ENCODE peak calls at places on chromosomes 1 and 21, in five cellular contexts. Z, E, R, I and T are unnamed samples. For H3K4me1, the result is how much of the 10 kb centered on the place peaks cover.

GRCh38 chr21:43921602-43921978 is 56.6 kb downstream of the AGPAT3 start:
- DNase-seq in Z (no peak), E (no peak), R (no peak), I (no peak), T (no peak)

GRCh38 chr1:6889875-6890480 is 104.7 kb downstream of the CAMTA1 start:
- DNase-seq in R (peak), Z (no peak), E (peak), I (peak), T (no peak)

GRCh38 chr1:33244143-33244808 is 12.0 kb upstream of the ZNF362 start:
- DNase-seq in E (no peak), R (no peak), Z (no peak), I (no peak), T (no peak)

GRCh38 chr1:27760411-27760810 is 12.6 kb upstream of the STX12 start:
- DNase-seq in Z (no peak), R (no peak), I (no peak), E (peak), T (no peak)

GRCh38 chr1:2356401-2356800 is 35.0 kb downstream of the MORN1 start:
- DNase-seq in R (no peak), E (no peak), Z (peak), I (no peak), T (no peak)

GRCh38 chr1:247173431-247173830 is 1.6 kb upstream of the ZNF124 start:
- DNase-seq in E (no peak), R (no peak), I (no peak), Z (no peak), T (no peak)

GRCh38 chr1:178451529-178451928 is 45.2 kb downstream of the CLEC20A start:
- DNase-seq in E (no peak), I (no peak), R (no peak), Z (no peak), T (no peak)

GRCh38 chr1:48931571-48932251 is 155.0 kb upstream of the BEND5 start:
- DNase-seq in Z (no peak), I (peak), E (peak), R (no peak), T (no peak)

GRCh38 chr1:63611231-63611630 is 18.0 kb downstream of the PGM1 start:
- DNase-seq in R (no peak), E (no peak), Z (no peak), I (peak), T (no peak)

GRCh38 chr1:183645453-183646024 is 7.6 kb downstream of the APOBEC4 start:
- DNase-seq in R (no peak), E (no peak), I (no peak), Z (no peak), T (no peak)

GRCh38 chr1:246199086-246199485 is 308.0 kb downstream of the SMYD3 start:
- DNase-seq in I (no peak), R (no peak), E (no peak), Z (no peak), T (no peak)

GRCh38 chr1:23634840-23635642 is 56.6 kb upstream of the RPL11 start:
- DNase-seq in I (peak), E (peak), R (peak), Z (peak), T (peak)

GRCh38 chr1:21601278-21602048 is 67.7 kb downstream of the RAP1GAP start:
- DNase-seq in R (no peak), I (no peak), Z (no peak), E (no peak), T (no peak)

GRCh38 chr1:245096330-245097066 is 58.3 kb upstream of the KIF26B start:
- DNase-seq in Z (no peak), I (no peak), R (no peak), E (no peak), T (no peak)

GRCh38 chr1:197868751-197869501 is 33.5 kb upstream of the C1orf53 start:
- DNase-seq in R (peak), E (peak), Z (no peak), I (peak), T (peak)

GRCh38 chr1:179873366-179873978 is 4.1 kb downstream of the TOR1AIP2 start:
- DNase-seq in R (no peak), Z (no peak), E (no peak), I (no peak), T (no peak)

GRCh38 chr1:86546787-86547221 is at the start of gene CLCA4:
- DNase-seq in Z (no peak), I (no peak), E (no peak), R (no peak), T (no peak)

GRCh38 chr1:55589656-55590297 is 374.6 kb upstream of the USP24 start:
- DNase-seq in I (no peak), E (no peak), Z (peak), R (no peak), T (no peak)

GRCh38 chr1:2554621-2555387 is 1.4 kb upstream of the TNFRSF14 start:
- DNase-seq in Z (no peak), E (no peak), R (peak), I (no peak), T (peak)

GRCh38 chr1:185360714-185361113 is 43.7 kb upstream of the IVNS1ABP start:
- DNase-seq in E (peak), Z (no peak), I (no peak), R (no peak), T (no peak)

DNA sequence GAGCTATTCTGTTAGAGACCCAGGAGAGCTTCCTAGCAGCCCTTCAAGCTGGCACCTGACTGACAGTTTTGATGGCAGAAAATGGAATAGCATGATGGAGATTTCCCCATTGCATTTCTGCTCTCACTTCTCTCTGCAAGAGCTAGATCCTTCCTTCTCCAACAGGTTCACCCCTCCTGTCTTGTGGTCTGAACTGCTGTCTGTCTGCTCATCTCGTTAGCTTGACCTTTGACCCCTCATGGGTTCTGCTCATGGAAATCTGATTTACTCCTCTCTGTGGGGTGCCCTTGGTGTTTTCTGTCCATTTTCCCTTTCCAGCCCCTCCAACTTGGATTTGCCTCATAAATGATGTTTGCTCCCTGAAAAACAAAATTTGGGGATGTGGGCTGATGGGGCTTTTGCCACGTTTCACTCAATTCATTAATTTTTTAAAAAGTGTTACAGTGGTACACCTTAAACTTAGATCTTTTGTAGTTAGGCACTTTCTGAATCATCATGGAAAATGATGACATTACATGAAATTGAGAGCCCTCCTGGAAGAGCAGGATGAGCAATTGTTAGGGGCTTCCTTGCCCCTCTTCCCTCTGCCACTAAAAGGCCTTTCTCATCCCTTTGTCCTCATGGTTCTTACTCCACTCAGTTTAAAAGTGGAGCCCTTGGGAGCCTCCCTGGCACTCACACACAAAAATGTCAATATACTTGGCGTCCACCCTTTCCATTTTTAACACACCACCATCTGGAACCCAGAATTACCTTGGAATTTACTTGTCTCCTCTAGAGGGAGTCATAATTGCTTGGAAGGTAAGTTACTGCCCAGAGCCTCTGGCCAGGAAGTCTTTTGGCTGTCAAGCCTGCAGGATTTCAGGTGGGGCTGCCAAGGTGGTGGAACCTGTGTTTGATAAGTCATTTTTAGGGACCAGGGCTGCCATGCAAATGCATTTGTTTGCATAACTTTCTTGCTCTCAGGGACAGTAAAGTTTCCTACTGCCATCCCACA is 31.9 kb upstream of the IL19 start:
- DNase-seq in R (no peak), I (no peak), E (peak), Z (no peak), T (peak)
- TF ChIP-seq CTCF in R (no peak), I (no peak), E (peak), Z (no peak), T (no peak)

DNA sequence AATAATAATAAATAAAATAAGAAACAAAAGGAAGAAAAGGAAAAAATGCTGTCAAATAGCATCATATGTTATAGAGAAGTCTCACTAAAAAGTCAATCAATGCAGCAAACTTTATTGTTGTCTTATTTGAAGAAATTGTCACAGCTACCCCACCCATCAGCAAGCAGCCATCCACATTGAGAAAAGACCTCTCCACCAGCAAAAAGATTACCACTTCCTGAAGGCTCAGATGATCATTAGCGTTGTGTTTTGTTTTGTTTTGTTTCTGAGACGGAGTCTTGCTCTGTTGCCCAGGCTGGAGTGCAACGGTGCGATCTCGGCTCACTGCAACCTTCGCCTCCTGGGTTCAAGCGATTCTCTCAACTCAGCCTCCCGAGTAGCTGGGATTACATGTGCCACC is 29.0 kb downstream of the ATP2B4 start:
- DNase-seq in R (no peak), I (no peak), E (no peak), Z (no peak), T (no peak)
- H3K4me1 ChIP-seq in R (half or more), I (under half), E (under half), Z (under half), T (under half)

DNA sequence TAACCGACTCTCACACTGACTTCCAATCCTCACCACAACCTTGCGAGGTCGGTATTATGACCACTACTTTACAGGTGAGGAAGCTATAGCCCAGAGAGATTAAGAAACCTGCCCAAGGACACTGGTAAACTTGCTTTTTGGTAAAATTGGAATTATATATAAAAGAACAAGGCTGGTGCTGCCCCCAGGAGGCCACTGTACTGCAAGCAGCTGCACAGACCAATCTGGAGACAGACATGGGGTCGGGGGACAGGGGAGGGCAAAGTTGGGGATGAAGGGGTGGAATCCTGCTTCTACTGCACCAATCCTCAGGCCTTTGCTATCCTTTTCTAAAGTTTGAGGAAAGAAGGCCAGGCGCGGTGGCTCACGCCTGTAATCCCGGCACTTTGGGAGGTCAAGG is 280.8 kb downstream of the SPATA17 start:
- DNase-seq in R (no peak), Z (no peak), I (no peak), E (peak), T (no peak)
- TF ChIP-seq CTCF in R (no peak), Z (no peak), I (no peak), E (peak), T (no peak)

DNA sequence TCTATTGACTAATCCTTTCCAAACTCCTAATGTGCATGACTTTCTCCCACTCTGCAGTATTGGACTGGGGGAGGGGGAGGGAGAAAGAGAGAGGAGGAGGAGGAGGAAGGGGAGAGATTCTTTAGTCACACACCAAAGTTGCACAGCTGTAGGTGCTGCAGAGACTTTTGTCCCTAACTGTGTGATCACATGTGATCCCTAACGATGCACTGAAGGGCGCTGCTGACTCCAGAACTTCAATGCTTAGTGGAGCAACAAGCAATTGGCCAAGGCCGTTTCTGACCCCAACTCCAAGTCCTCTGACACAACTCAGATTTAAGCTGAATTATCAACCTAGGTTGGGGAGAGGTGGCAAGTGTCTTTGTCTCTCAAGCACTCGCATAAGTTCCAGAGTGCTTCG is 191.7 kb downstream of the HUNK start:
- DNase-seq in Z (no peak), I (no peak), E (no peak), R (no peak), T (no peak)
- H3K4me1 ChIP-seq in Z (under half), I (under half), E (under half), R (under half), T (under half)

GRCh38 chr1:237851209-237851845 is 39.4 kb downstream of the ZP4 start:
- DNase-seq in I (peak), R (no peak), E (peak), Z (no peak), T (peak)
- TF ChIP-seq CTCF in I (no peak), R (peak), E (peak), Z (no peak), T (peak)

GRCh38 chr1:182629674-182630073 is 25.5 kb upstream of the RGS16 start:
- DNase-seq in Z (no peak), E (no peak), R (no peak), I (no peak), T (no peak)
- H3K4me1 ChIP-seq in Z (under half), E (under half), R (half or more), I (under half), T (under half)

GRCh38 chr21:38668501-38668900 is 137.2 kb upstream of the ETS2 start:
- DNase-seq in Z (no peak), E (no peak), R (no peak), I (no peak), T (no peak)

GRCh38 chr21:38671716-38672115 is 134.0 kb upstream of the ETS2 start:
- DNase-seq in R (no peak), I (no peak), Z (no peak), E (no peak), T (no peak)

GRCh38 chr21:38667466-38667865 is 138.3 kb upstream of the ETS2 start:
- DNase-seq in I (no peak), Z (no peak), R (no peak), E (no peak), T (no peak)

GRCh38 chr21:38668067-38668466 is 137.7 kb upstream of the ETS2 start:
- DNase-seq in E (no peak), I (no peak), R (no peak), Z (no peak), T (no peak)

GRCh38 chr21:38669186-38669585 is 136.5 kb upstream of the ETS2 start:
- DNase-seq in E (peak), R (no peak), Z (no peak), I (no peak), T (no peak)
- TF ChIP-seq CTCF in E (peak), R (peak), Z (no peak), I (no peak), T (peak)

GRCh38 chr1:154221815-154222081 is 993 bp downstream of the UBAP2L start:
- DNase-seq in I (no peak), R (no peak), E (peak), Z (no peak), T (no peak)
- H3K4me1 ChIP-seq in I (under half), R (half or more), E (under half), Z (half or more), T (under half)